ENCODE peak calls at places on chromosomes 3 and 15, in ten cellular contexts. B is H54; H is activated T-cell treated with anti-CD3 and anti-CD28 coated beads for 1 hour; I is stimulated activated CD4-positive, alpha-beta T cell treated with anti-CD3 and anti-CD28 coated beads, Interleukin-1b, Interleukin-23, amount 100 ng/mL, for 48 hours; U is psoas muscle; O is activated naive CD4-positive, alpha-beta T cell; Y is dorsolateral prefrontal cortex; M is colonic mucosa; P is CD4-positive, CD25-positive, alpha-beta regulatory T cell; R is NB4. L is an unnamed sample.

GRCh38 chr15:43225201-43225949 is 4.6 kb upstream of the EPB42 start:
- DNase-seq in B (peak), H (peak), I (peak), U (no peak), O (no peak), Y (peak), M (peak), P (peak), R (peak), L (peak)

GRCh38 chr3:189778340-189778950 is 147.3 kb downstream of the TP63 start:
- DNase-seq in B (no peak), H (no peak), I (no peak), U (no peak), O (no peak), Y (no peak), M (no peak), P (no peak), R (no peak), L (no peak)

GRCh38 chr3:150545419-150546225 is 674 bp downstream of the SERP1 start:
- DNase-seq in B (peak), H (peak), I (peak), U (no peak), O (no peak), Y (peak), M (peak), P (no peak), R (peak), L (peak)

GRCh38 chr3:133168025-133168401 is 129.8 kb downstream of the TMEM108 start:
- DNase-seq in B (no peak), H (no peak), I (no peak), U (no peak), O (no peak), Y (no peak), M (no peak), P (no peak), R (no peak), L (no peak)

GRCh38 chr3:186053954-186054353 is 54.9 kb downstream of the ETV5 start:
- DNase-seq in B (no peak), H (no peak), I (no peak), U (no peak), O (no peak), Y (no peak), M (no peak), P (no peak), R (no peak), L (no peak)

GRCh38 chr15:92808611-92809063 is 91.5 kb upstream of the CHD2 start:
- DNase-seq in B (no peak), H (no peak), I (peak), U (peak), O (no peak), Y (no peak), M (peak), P (no peak), R (peak), L (no peak)

GRCh38 chr15:66424963-66425612 is 38.4 kb downstream of the MAP2K1 start:
- DNase-seq in B (no peak), H (no peak), I (no peak), U (no peak), O (no peak), Y (no peak), M (no peak), P (no peak), R (no peak), L (no peak)

GRCh38 chr3:132255041-132255745 is 62.0 kb upstream of the ACP3 start:
- DNase-seq in B (no peak), H (no peak), I (no peak), U (no peak), O (no peak), Y (no peak), M (no peak), P (no peak), R (no peak), L (peak)

GRCh38 chr3:87260270-87260669 is 16.1 kb downstream of the POU1F1 start:
- DNase-seq in B (no peak), H (peak), I (peak), U (no peak), O (no peak), Y (peak), M (peak), P (peak), R (peak), L (peak)

GRCh38 chr15:68228143-68228970 is 1.2 kb downstream of the CLN6 start:
- DNase-seq in B (peak), H (no peak), I (no peak), U (no peak), O (no peak), Y (no peak), M (no peak), P (no peak), R (peak), L (peak)

GRCh38 chr15:69015591-69015990 is 1.1 kb downstream of the NOX5 start:
- DNase-seq in B (no peak), H (no peak), I (no peak), U (no peak), O (no peak), Y (no peak), M (no peak), P (no peak), R (no peak), L (no peak)